ENCODE peak calls at places on chromosomes 3 and 15, in ten cellular contexts. R is MCF 10A, G is AG09309, F is NB4, T is lower lobe of right lung, K is activated B cell treated with CpG ODN at 0.5 μM for 24 hours, I is AG09319, Q is fibroblast of pulmonary artery, S is HL-60, L is fibroblast of lung. N is an unnamed sample.
A peak's percentile ranks its signal among the peaks of the same experiment; 100 is the strongest.

GRCh38 chr3:78337801-78338211 is 1297.9 kb downstream of the ROBO2 start:
- DNase-seq in R (no peak), G (peak; percentile 44), F (no peak), T (no peak), K (no peak), I (peak; percentile 41), Q (peak; percentile 1), S (no peak), L (peak; percentile 29), N (no peak)

GRCh38 chr3:104460477-104461406 is 906.0 kb upstream of the ALCAM start:
- DNase-seq in R (peak; percentile 20), G (peak; percentile 63), F (no peak), T (no peak), K (no peak), I (peak; percentile 19), Q (peak; percentile 57), S (no peak), L (peak; percentile 74), N (no peak)

GRCh38 chr15:81375461-81375860 is 1.4 kb upstream of the TMC3 start:
- DNase-seq in R (no peak), G (no peak), F (no peak), T (no peak), K (no peak), I (no peak), Q (no peak), S (no peak), L (no peak), N (no peak)

GRCh38 chr15:41423979-41424659 is 7.2 kb downstream of the RTF1 start:
- DNase-seq in R (no peak), G (no peak), F (no peak), T (no peak), K (no peak), I (no peak), Q (no peak), S (no peak), L (no peak), N (no peak)

GRCh38 chr3:33645060-33645841 is 72.8 kb downstream of the CLASP2 start:
- DNase-seq in R (peak; percentile 46), G (no peak), F (no peak), T (no peak), K (no peak), I (no peak), Q (peak; percentile 50), S (no peak), L (peak; percentile 66), N (no peak)

GRCh38 chr3:58471025-58471887 is 20.6 kb upstream of the KCTD6 start:
- DNase-seq in R (peak; percentile 98), G (peak; percentile 74), F (peak; percentile 94), T (no peak), K (no peak), I (peak; percentile 57), Q (peak; percentile 79), S (peak; percentile 90), L (peak; percentile 94), N (no peak)

GRCh38 chr3:133894334-133895207 is 1.1 kb downstream of the RAB6B start:
- DNase-seq in R (no peak), G (no peak), F (no peak), T (peak; percentile 42), K (no peak), I (no peak), Q (no peak), S (no peak), L (no peak), N (no peak)

GRCh38 chr3:179083977-179084376 is 12.4 kb upstream of the ZMAT3 start:
- DNase-seq in R (no peak), G (no peak), F (no peak), T (no peak), K (no peak), I (no peak), Q (no peak), S (no peak), L (no peak), N (no peak)

GRCh38 chr3:80040113-80040512 is 272.3 kb upstream of the ROBO1 start:
- DNase-seq in R (no peak), G (no peak), F (no peak), T (no peak), K (no peak), I (no peak), Q (no peak), S (no peak), L (peak; percentile 32), N (no peak)

GRCh38 chr15:29331669-29332068 is 62.0 kb upstream of the NSMCE3 start:
- DNase-seq in R (no peak), G (no peak), F (no peak), T (no peak), K (no peak), I (no peak), Q (no peak), S (no peak), L (peak; percentile 7), N (no peak)

GRCh38 chr3:42376397-42376798 is 34.0 kb downstream of the LYZL4 start:
- DNase-seq in R (peak; percentile 95), G (peak; percentile 38), F (peak; percentile 78), T (no peak), K (no peak), I (peak; percentile 25), Q (peak; percentile 73), S (peak; percentile 59), L (peak; percentile 92), N (no peak)

GRCh38 chr3:42519568-42519962 is 17.1 kb downstream of the VIPR1 start:
- DNase-seq in R (no peak), G (no peak), F (no peak), T (no peak), K (no peak), I (no peak), Q (no peak), S (no peak), L (no peak), N (no peak)

GRCh38 chr3:71709908-71710511 is 15.2 kb downstream of the EIF4E3 start:
- DNase-seq in R (no peak), G (no peak), F (no peak), T (no peak), K (no peak), I (no peak), Q (no peak), S (no peak), L (no peak), N (no peak)

DNA sequence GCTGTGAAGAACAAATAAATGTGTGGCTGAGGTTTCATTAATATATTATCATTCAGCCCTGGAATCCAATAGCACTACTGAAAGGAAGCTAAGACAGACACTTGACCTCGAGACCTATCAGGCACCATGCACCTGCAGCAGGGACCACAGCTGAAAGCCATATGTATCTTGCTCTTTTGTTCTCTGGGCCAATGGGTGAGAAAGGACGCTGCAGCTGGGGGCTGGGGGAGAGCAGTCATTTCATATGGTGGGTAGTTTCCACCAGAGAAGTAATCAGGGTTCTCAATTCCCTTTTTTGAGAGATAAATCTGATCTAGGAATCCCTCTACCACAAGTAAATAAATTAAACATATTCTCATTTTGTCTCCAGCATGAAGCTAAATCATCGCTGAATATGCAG is 225.6 kb upstream of the STRIT1 start:
- DNase-seq in R (no peak), G (no peak), F (no peak), T (no peak), K (no peak), I (no peak), Q (no peak), S (no peak), L (no peak), N (no peak)
- TF ChIP-seq CTCF in R (no peak), G (no peak), F (no peak), T (no peak), K (no peak), I (no peak), Q (no peak), S (no peak), L (no peak), N (no peak)

GRCh38 chr3:20035019-20035418 is 5.2 kb upstream of the KAT2B start:
- DNase-seq in R (no peak), G (no peak), F (no peak), T (no peak), K (no peak), I (no peak), Q (no peak), S (no peak), L (no peak), N (no peak)

GRCh38 chr3:20039082-20039764 is 1.0 kb upstream of the KAT2B start:
- DNase-seq in R (no peak), G (no peak), F (peak; percentile 32), T (no peak), K (no peak), I (no peak), Q (no peak), S (no peak), L (no peak), N (no peak)

GRCh38 chr3:20039765-20040475 is at the start of gene KAT2B:
- DNase-seq in R (peak; percentile 70), G (no peak), F (peak; percentile 87), T (peak; percentile 88), K (peak; percentile 86), I (no peak), Q (peak; percentile 50), S (no peak), L (peak; percentile 60), N (peak; percentile 86)

GRCh38 chr3:20038679-20039078 is 1.6 kb upstream of the KAT2B start:
- DNase-seq in R (no peak), G (no peak), F (peak; percentile 15), T (no peak), K (no peak), I (no peak), Q (no peak), S (no peak), L (no peak), N (no peak)

GRCh38 chr3:20037255-20037996 is 2.8 kb upstream of the KAT2B start:
- DNase-seq in R (no peak), G (no peak), F (no peak), T (no peak), K (no peak), I (no peak), Q (no peak), S (no peak), L (no peak), N (no peak)
- TF ChIP-seq CTCF in R (no peak), G (no peak), F (no peak), T (no peak), K (no peak), I (no peak), Q (no peak), S (no peak), L (no peak), N (no peak)

GRCh38 chr3:108208831-108209230 is 13.4 kb downstream of the IFT57 start:
- DNase-seq in R (no peak), G (no peak), F (no peak), T (no peak), K (no peak), I (no peak), Q (no peak), S (no peak), L (no peak), N (no peak)
- TF ChIP-seq CTCF in R (no peak), G (no peak), F (no peak), T (no peak), K (no peak), I (no peak), Q (no peak), S (no peak), L (no peak), N (no peak)

GRCh38 chr15:31136016-31136415 is 34.5 kb upstream of the TRPM1 start:
- DNase-seq in R (no peak), G (no peak), F (no peak), T (no peak), K (no peak), I (no peak), Q (no peak), S (no peak), L (no peak), N (no peak)
- TF ChIP-seq CTCF in R (no peak), G (no peak), F (no peak), T (no peak), K (no peak), I (no peak), Q (no peak), S (no peak), L (no peak), N (no peak)